ENCODE peak calls at places on chromosomes 7 and 10, in seven cellular contexts. D is pons; A is AG10803; P is GM12891; Q is stimulated activated CD4-positive, alpha-beta T cell treated with anti-CD3 and anti-CD28 coated beads, Interleukin-12 subunit alpha, Interleukin-12 subunit beta, amount 100 ng/mL, for 4 hours; C is SK-N-SH; N is T-helper 17 cell. B is an unnamed sample.

GRCh38 chr10:7686351-7687171 is 16.6 kb upstream of the ITIH2 start:
- DNase-seq in C (no peak), P (no peak), D (no peak), A (no peak), Q (no peak), N (no peak), B (no peak)

GRCh38 chr7:15086882-15087281 is 184.3 kb upstream of the DGKB start:
- DNase-seq in N (no peak), D (no peak), A (no peak), P (no peak), C (no peak), Q (no peak), B (no peak)

GRCh38 chr10:75229961-75230360 is 5.8 kb downstream of the COMTD1 start:
- DNase-seq in D (no peak), C (no peak), P (no peak), N (no peak), Q (no peak), A (no peak), B (no peak)

GRCh38 chr7:13800694-13801448 is 188.6 kb downstream of the ETV1 start:
- DNase-seq in D (no peak), C (no peak), A (peak), P (no peak), Q (no peak), N (no peak), B (no peak)

GRCh38 chr7:43621729-43622448 is 39.0 kb downstream of the STK17A start:
- DNase-seq in D (no peak), Q (no peak), P (no peak), C (no peak), A (peak), N (no peak), B (no peak)

GRCh38 chr7:132030161-132030568 is 473.7 kb upstream of the PODXL start:
- DNase-seq in P (no peak), N (no peak), C (peak), A (no peak), Q (no peak), D (no peak), B (no peak)

GRCh38 chr10:132900211-132900756 is 42.1 kb downstream of the CFAP46 start:
- DNase-seq in N (no peak), D (no peak), P (no peak), A (no peak), C (no peak), Q (no peak), B (no peak)

GRCh38 chr10:37703074-37703473 is 154.3 kb downstream of the ZNF248 start:
- DNase-seq in C (no peak), D (no peak), Q (no peak), P (no peak), N (no peak), A (no peak), B (no peak)

GRCh38 chr10:115774721-115775120 is 498.3 kb downstream of the GFRA1 start:
- DNase-seq in A (no peak), N (no peak), D (no peak), P (no peak), C (no peak), Q (no peak), B (no peak)

GRCh38 chr7:155071121-155071651 is 1.1 kb downstream of the HTR5A start:
- DNase-seq in P (no peak), C (peak), D (no peak), N (no peak), Q (no peak), A (no peak), B (no peak)

GRCh38 chr7:121608785-121609184 is 212.7 kb upstream of the FAM3C start:
- DNase-seq in Q (no peak), D (no peak), N (no peak), P (no peak), C (peak), A (no peak), B (peak)

GRCh38 chr7:116431783-116432182 is 67.8 kb upstream of the CAV2 start:
- DNase-seq in D (no peak), A (peak), P (no peak), Q (no peak), C (no peak), N (no peak), B (no peak)

GRCh38 chr10:11243425-11244222 is 226.0 kb downstream of the CELF2 start:
- DNase-seq in C (no peak), D (no peak), Q (no peak), N (no peak), A (peak), P (no peak), B (no peak)

GRCh38 chr7:135147899-135148721 is at the start of gene TMEM140:
- DNase-seq in N (no peak), C (no peak), A (peak), P (no peak), D (peak), Q (no peak), B (no peak)

GRCh38 chr7:44291066-44291732 is 34.2 kb downstream of the CAMK2B start:
- DNase-seq in P (peak), A (peak), N (peak), Q (no peak), C (peak), D (no peak), B (no peak)

GRCh38 chr7:85176197-85176596 is 10.7 kb downstream of the SEMA3D start:
- DNase-seq in A (peak), D (no peak), P (no peak), Q (no peak), C (no peak), N (no peak), B (no peak)

GRCh38 chr10:59072038-59072437 is 104.4 kb upstream of the PHYHIPL start:
- DNase-seq in A (no peak), P (no peak), D (no peak), C (no peak), Q (no peak), N (no peak), B (no peak)

GRCh38 chr10:110225756-110226554 is 18.6 kb downstream of the MXI1 start:
- DNase-seq in D (peak), A (peak), C (peak), P (peak), N (peak), Q (peak), B (peak)

GRCh38 chr7:107613439-107613838 is 33.4 kb downstream of the BCAP29 start:
- DNase-seq in P (no peak), A (no peak), N (no peak), Q (no peak), C (no peak), D (no peak), B (no peak)

GRCh38 chr10:21497177-21497807 is 28.2 kb downstream of the SKIDA1 start:
- DNase-seq in Q (peak), D (peak), A (peak), C (peak), N (peak), P (no peak), B (peak)